ENCODE peak calls at places on chromosomes 7 and 10, in eight cellular contexts. Y is progenitor cell of endocrine pancreas; S is HS-27A; V is immature natural killer cell; A is activated T-cell treated with anti-CD3 and anti-CD28 coated beads for 48 hours; J is LNCaP clone FGC; D is AG08396; F is stimulated activated CD4-positive, alpha-beta T cell treated with anti-CD3 and anti-CD28 coated beads, Interleukin-4, amount 100 ng/mL, for 24 hours. M is an unnamed sample.

GRCh38 chr7:44762300-44762699 is 13.7 kb downstream of the ZMIZ2 start:
- DNase-seq in Y (no peak), S (no peak), V (no peak), A (no peak), J (no peak), D (no peak), F (no peak), M (no peak)

GRCh38 chr7:11709240-11709639 is 122.8 kb downstream of the THSD7A start:
- DNase-seq in Y (no peak), S (no peak), V (no peak), A (no peak), J (no peak), D (no peak), F (no peak), M (no peak)

GRCh38 chr7:103343758-103344452 is 662 bp downstream of the DNAJC2 start:
- DNase-seq in Y (no peak), S (no peak), V (no peak), A (peak), J (peak), D (peak), F (peak), M (no peak)

GRCh38 chr7:90736316-90736715 is 140.2 kb downstream of the CDK14 start:
- DNase-seq in Y (no peak), S (no peak), V (no peak), A (no peak), J (no peak), D (no peak), F (no peak), M (no peak)

GRCh38 chr7:81721428-81721827 is 48.4 kb downstream of the HGF start:
- DNase-seq in Y (no peak), S (no peak), V (no peak), A (no peak), J (no peak), D (no peak), F (no peak), M (no peak)

GRCh38 chr7:148142660-148143248 is 447.8 kb upstream of the C7orf33 start:
- DNase-seq in Y (peak), S (no peak), V (no peak), A (no peak), J (peak), D (peak), F (no peak), M (peak)

GRCh38 chr10:72059843-72060822 is 28.2 kb downstream of the SPOCK2 start:
- DNase-seq in Y (no peak), S (no peak), V (no peak), A (no peak), J (no peak), D (no peak), F (no peak), M (no peak)

GRCh38 chr7:132618271-132618955 is 42.1 kb upstream of the PLXNA4 start:
- DNase-seq in Y (no peak), S (no peak), V (no peak), A (no peak), J (no peak), D (no peak), F (no peak), M (no peak)

GRCh38 chr7:121501566-121501965 is 105.5 kb upstream of the FAM3C start:
- DNase-seq in Y (no peak), S (no peak), V (no peak), A (no peak), J (no peak), D (no peak), F (no peak), M (no peak)

GRCh38 chr7:116805100-116805544 is 57.3 kb upstream of the CAPZA2 start:
- DNase-seq in Y (no peak), S (no peak), V (no peak), A (no peak), J (peak), D (peak), F (no peak), M (no peak)

GRCh38 chr10:123381271-123381670 is 227.1 kb downstream of the BUB3 start:
- DNase-seq in Y (no peak), S (peak), V (no peak), A (no peak), J (no peak), D (no peak), F (no peak), M (no peak)

GRCh38 chr7:128387663-128388485 is 21.9 kb downstream of the IMPDH1 start:
- DNase-seq in Y (peak), S (no peak), V (peak), A (peak), J (no peak), D (peak), F (peak), M (peak)

GRCh38 chr10:97789770-97790397 is 18.1 kb upstream of the SFRP5 start:
- DNase-seq in Y (no peak), S (no peak), V (no peak), A (no peak), J (no peak), D (no peak), F (no peak), M (no peak)

GRCh38 chr7:2012981-2013380 is 219.8 kb downstream of the MAD1L1 start:
- DNase-seq in Y (no peak), S (no peak), V (no peak), A (no peak), J (no peak), D (peak), F (no peak), M (no peak)

GRCh38 chr10:57921140-57921539 is 346.6 kb downstream of the IPMK start:
- DNase-seq in Y (no peak), S (no peak), V (no peak), A (no peak), J (no peak), D (no peak), F (no peak), M (no peak)

GRCh38 chr7:33905389-33906032 is at the start of gene BMPER:
- DNase-seq in Y (peak), S (no peak), V (no peak), A (no peak), J (no peak), D (peak), F (no peak), M (peak)

GRCh38 chr7:144568234-144568633 is 164.7 kb upstream of the NOBOX start:
- DNase-seq in Y (no peak), S (no peak), V (no peak), A (no peak), J (no peak), D (no peak), F (no peak), M (no peak)

M was measured in endodermal cell.